ENCODE peak calls at places on chromosome X, in six cellular contexts. T, Y, E, K, D and U are unnamed samples.

GRCh38 chrX:70030242-70030823 is 19.4 kb downstream of the AWAT2 start:
- DNase-seq in T (peak), D (peak), E (peak), K (peak), Y (peak), U (no peak)

GRCh38 chrX:155434906-155435743 is 23.3 kb downstream of the F8A3 start:
- DNase-seq in E (no peak), Y (no peak), K (no peak), T (no peak), D (no peak), U (no peak)

GRCh38 chrX:10902001-10902400 is 209.1 kb upstream of the HCCS start:
- DNase-seq in T (no peak), Y (no peak), E (no peak), D (no peak), K (no peak), U (no peak)

GRCh38 chrX:40154853-40155616 is 57.3 kb upstream of the BCOR start:
- DNase-seq in D (peak), E (peak), Y (no peak), T (no peak), K (peak), U (no peak)

GRCh38 chrX:68387786-68388185 is 45.5 kb downstream of the OPHN1 start:
- DNase-seq in Y (no peak), D (no peak), T (no peak), K (no peak), E (no peak), U (no peak)

GRCh38 chrX:131763674-131764073 is 219.8 kb downstream of the OR13H1 start:
- DNase-seq in K (no peak), D (no peak), E (no peak), T (no peak), Y (no peak), U (peak)

GRCh38 chrX:55451990-55452824 is at the start of gene MAGEH1:
- DNase-seq in D (peak), T (peak), K (peak), Y (peak), E (peak), U (no peak)

GRCh38 chrX:133783273-133783672 is 202.1 kb downstream of the GPC3 start:
- DNase-seq in T (no peak), D (no peak), Y (no peak), E (no peak), K (no peak), U (no peak)

GRCh38 chrX:15854080-15854655 is 445 bp downstream of the AP1S2 start:
- DNase-seq in D (no peak), E (peak), Y (no peak), K (peak), T (peak), U (peak)

GRCh38 chrX:130091976-130092522 is 18.2 kb downstream of the ELF4 start:
- DNase-seq in T (peak), K (no peak), D (no peak), E (peak), Y (peak), U (no peak)

GRCh38 chrX:74119016-74119910 is 184.7 kb upstream of the ZCCHC13 start:
- DNase-seq in E (no peak), D (no peak), Y (no peak), K (no peak), T (no peak), U (no peak)

GRCh38 chrX:44332437-44332836 is 11.0 kb downstream of the EFHC2 start:
- DNase-seq in E (peak), T (no peak), Y (no peak), K (no peak), D (no peak), U (no peak)

GRCh38 chrX:1390621-1391369 is 1.1 kb downstream of the SLC25A6 start:
- DNase-seq in E (peak), K (peak), Y (no peak), D (no peak), T (no peak), U (no peak)

GRCh38 chrX:100649550-100650356 is 5.8 kb downstream of the SRPX2 start:
- DNase-seq in K (no peak), T (no peak), Y (no peak), E (peak), D (no peak), U (peak)

GRCh38 chrX:107562482-107562881 is 65.8 kb upstream of the PRPS1 start:
- DNase-seq in Y (no peak), E (peak), T (no peak), D (no peak), K (no peak), U (no peak)

GRCh38 chrX:85203461-85203970 is 40.1 kb downstream of the SATL1 start:
- DNase-seq in K (no peak), T (no peak), E (no peak), Y (no peak), D (no peak), U (no peak)

GRCh38 chrX:17078031-17078730 is 131.7 kb downstream of the REPS2 start:
- DNase-seq in T (no peak), D (no peak), K (no peak), E (no peak), Y (no peak), U (no peak)

GRCh38 chrX:10769696-10770619 is 149.6 kb upstream of the MID1 start:
- DNase-seq in E (no peak), Y (no peak), K (no peak), D (peak), T (no peak), U (no peak)

GRCh38 chrX:20374866-20375530 is 108.3 kb upstream of the RPS6KA3 start:
- DNase-seq in E (no peak), D (no peak), T (no peak), Y (no peak), K (no peak), U (no peak)

GRCh38 chrX:121869876-121870477 is 822.6 kb downstream of the GLUD2 start:
- DNase-seq in K (no peak), D (no peak), E (peak), Y (no peak), T (no peak), U (no peak)